ENCODE peak calls at places on chromosomes 4 and X, in seven cellular contexts. Y is sigmoid colon, U is spleen, Q is HCT116, P is GM12892, F is H1, I is prostate gland. R is an unnamed sample.

GRCh38 chr4:103425406-103425805 is 227.3 kb upstream of the CENPE start:
- DNase-seq in Y (no peak), U (no peak), Q (no peak), P (no peak), F (no peak), I (no peak), R (no peak)

GRCh38 chrX:51899741-51900140 is 6.3 kb downstream of the MAGED1 start:
- DNase-seq in Y (no peak), U (no peak), Q (no peak), P (no peak), F (no peak), I (no peak), R (no peak)

GRCh38 chr4:177271091-177271490 is 38.6 kb upstream of the NEIL3 start:
- DNase-seq in Y (no peak), U (no peak), Q (no peak), P (no peak), F (no peak), I (no peak), R (no peak)

GRCh38 chr4:6085028-6085942 is 67.1 kb upstream of the C4orf50 start:
- DNase-seq in Y (peak), U (no peak), Q (no peak), P (no peak), F (no peak), I (no peak), R (no peak)

GRCh38 chr4:101527186-101527585 is 179.9 kb upstream of the PPP3CA start:
- DNase-seq in Y (no peak), U (no peak), Q (no peak), P (no peak), F (no peak), I (no peak), R (no peak)

GRCh38 chr4:150308824-150309472 is 230.7 kb downstream of the DCLK2 start:
- DNase-seq in Y (no peak), U (no peak), Q (no peak), P (no peak), F (no peak), I (no peak), R (no peak)

GRCh38 chr4:75907956-75908355 is 5.7 kb upstream of the PPEF2 start:
- DNase-seq in Y (no peak), U (no peak), Q (no peak), P (no peak), F (no peak), I (no peak), R (no peak)

GRCh38 chrX:151391722-151392121 is 5.3 kb upstream of the VMA21 start:
- DNase-seq in Y (no peak), U (no peak), Q (no peak), P (no peak), F (no peak), I (no peak), R (no peak)

GRCh38 chr4:176193126-176193525 is 2.3 kb downstream of the SPATA4 start:
- DNase-seq in Y (no peak), U (no peak), Q (no peak), P (no peak), F (no peak), I (no peak), R (no peak)

GRCh38 chr4:124804584-124804983 is 92.1 kb upstream of the ANKRD50 start:
- DNase-seq in Y (no peak), U (no peak), Q (no peak), P (no peak), F (no peak), I (no peak), R (no peak)

GRCh38 chrX:148811236-148811635 is 310.8 kb downstream of the AFF2 start:
- DNase-seq in Y (no peak), U (no peak), Q (no peak), P (no peak), F (no peak), I (no peak), R (no peak)

DNA sequence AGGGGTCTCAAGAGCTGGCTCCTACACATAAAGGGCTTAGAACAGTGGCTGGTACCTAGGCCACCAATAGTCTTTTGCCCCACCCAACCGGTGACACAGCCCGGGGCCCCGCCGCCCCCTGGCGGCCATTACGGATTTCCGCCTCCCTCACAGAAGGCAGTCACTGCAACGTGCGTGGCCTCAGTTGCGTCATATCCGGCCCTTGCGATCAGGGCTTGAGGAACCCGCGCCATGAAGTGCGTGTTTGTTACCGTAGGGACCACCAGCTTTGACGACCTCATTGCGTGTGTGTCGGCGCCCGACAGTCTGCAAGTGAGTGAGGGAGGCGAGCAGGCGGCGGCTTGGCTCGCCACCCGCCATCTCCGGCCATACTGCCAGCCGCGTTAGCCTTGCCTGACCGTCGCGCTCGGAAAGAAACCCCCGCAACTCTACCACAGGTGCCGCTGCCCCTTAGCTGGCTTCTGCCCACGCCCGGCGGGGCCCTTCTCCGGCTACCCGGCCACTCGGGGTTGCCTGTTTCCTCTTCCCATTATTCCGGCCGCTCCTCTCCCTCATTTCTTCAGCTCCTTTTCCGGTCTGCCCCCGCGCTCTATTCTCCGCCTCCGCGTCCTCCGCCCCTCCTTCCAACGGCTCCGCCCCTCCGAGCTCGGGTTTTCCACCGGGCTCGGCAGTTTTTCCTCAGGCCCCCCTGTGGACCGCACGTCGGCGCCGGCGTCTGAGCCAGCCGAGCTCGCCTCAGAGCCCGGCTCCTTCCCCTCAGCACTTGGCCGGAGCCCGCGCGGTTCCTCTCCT is at the start of gene ALG13:
- DNase-seq in Y (peak), U (peak), Q (peak), P (peak), F (peak), I (peak), R (peak)
- TF ChIP-seq POLR2A in Y (peak), U (no peak), Q (peak), P (peak), F (peak), I (peak), R (peak)

GRCh38 chrX:78104447-78105176 is 564 bp downstream of the PGK1 start:
- DNase-seq in Y (peak), U (peak), Q (no peak), P (peak), F (no peak), I (peak), R (no peak)
- TF ChIP-seq POLR2AphosphoS5 in Y (no peak), U (peak), Q (peak), P (no peak), F (peak), I (peak), R (no peak)

GRCh38 chrX:64427281-64427680 is 32.0 kb upstream of the MTMR8 start:
- DNase-seq in Y (no peak), U (no peak), Q (no peak), P (no peak), F (no peak), I (no peak), R (no peak)
- TF ChIP-seq POLR2A in Y (no peak), U (no peak), Q (no peak), P (no peak), F (no peak), I (no peak), R (no peak)

DNA sequence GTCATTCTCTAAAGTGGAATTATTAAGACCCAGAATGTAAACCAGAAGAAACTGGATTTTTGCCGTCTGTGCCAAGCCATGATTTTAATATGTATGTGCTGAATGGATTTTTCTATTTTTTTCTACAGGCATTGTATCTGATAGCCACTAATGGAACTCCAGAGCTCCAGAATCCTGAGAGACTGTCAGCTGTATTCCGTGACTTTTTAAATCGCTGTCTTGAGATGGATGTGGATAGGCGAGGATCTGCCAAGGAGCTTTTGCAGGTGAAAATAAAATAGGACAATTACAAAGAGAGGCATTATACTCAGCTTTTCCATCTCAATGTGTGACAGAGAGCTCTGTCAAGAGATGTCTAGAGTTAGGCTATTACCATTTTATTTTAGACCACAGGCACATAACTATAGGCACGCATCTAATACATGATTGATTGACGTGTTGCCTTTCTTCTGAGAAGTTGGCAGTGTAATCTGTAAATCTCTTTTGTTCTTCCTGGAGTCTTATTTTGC is 53.9 kb downstream of the CAPN6 start:
- DNase-seq in Y (no peak), U (no peak), Q (no peak), P (no peak), F (no peak), I (no peak), R (no peak)
- TF ChIP-seq POLR2AphosphoS5 in Y (no peak), U (no peak), Q (no peak), P (no peak), F (no peak), I (no peak), R (no peak)

DNA sequence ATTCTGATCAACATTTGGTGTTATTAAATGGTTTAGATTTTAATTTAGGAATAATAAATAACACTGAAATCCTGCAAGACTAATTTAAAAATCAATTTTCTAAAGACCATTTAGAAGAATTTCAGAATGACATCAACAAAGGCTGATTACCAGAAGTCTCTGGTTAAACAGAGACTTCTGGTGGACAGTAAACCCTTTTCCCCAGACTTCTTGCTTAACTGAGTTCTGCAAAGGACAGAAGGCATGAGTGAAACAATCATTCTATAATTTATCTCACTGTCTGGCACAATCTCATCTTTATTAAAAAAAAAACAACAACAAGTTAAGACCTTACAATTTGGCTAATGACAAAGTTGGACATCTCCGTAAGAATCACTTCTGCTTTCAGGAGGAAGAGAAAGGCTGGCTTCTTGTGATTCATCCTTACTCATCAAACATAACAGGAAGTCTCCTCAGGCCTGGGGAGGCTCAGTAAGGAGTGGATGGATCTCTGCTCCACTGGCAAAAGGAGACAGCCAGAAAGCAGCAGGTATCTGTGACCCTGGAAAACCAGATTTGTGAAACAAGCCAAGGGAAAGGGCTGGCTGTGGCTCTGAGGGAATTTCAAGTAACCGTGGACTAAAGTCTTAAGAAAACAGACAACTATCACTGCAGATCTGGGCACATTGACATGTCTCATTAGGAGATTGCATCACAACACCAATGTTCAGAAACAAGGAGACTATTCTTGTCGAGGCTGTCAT is 908 bp upstream of the TLR6 start:
- DNase-seq in Y (no peak), U (no peak), Q (peak), P (no peak), F (no peak), I (peak), R (no peak)
- TF ChIP-seq POLR2A in Y (no peak), U (no peak), Q (peak), P (peak), F (no peak), I (no peak), R (no peak)